ENCODE peak calls at places on chromosome 17, in seven cellular contexts. One of them, this sample, is unnamed.

GRCh38 chr17:2828396-2829038 is 32.3 kb downstream of the RAP1GAP2 start:
- DNase-seq in nephron progenitor cell: peak; percentile 93
- DNase-seq in PC-3: peak; percentile 72
- DNase-seq in stimulated activated CD4-positive, alpha-beta T cell treated with anti-CD3 and anti-CD28 coated beads, Interleukin-12 subunit alpha, Interleukin-12 subunit beta, amount 100 ng/mL, for 48 hours: peak; percentile 85
- DNase-seq in non-pigmented ciliary epithelial cell: no peak
- DNase-seq in psoas muscle: peak; percentile 72
- DNase-seq in GM04504: peak; percentile 9
- DNase-seq in this sample: no peak

GRCh38 chr17:19295478-19296200 is 58.5 kb downstream of the EPN2 start:
- DNase-seq in PC-3: no peak
- DNase-seq in psoas muscle: no peak
- DNase-seq in nephron progenitor cell: no peak
- DNase-seq in GM04504: no peak
- DNase-seq in non-pigmented ciliary epithelial cell: no peak
- DNase-seq in stimulated activated CD4-positive, alpha-beta T cell treated with anti-CD3 and anti-CD28 coated beads, Interleukin-12 subunit alpha, Interleukin-12 subunit beta, amount 100 ng/mL, for 48 hours: no peak
- DNase-seq in this sample: no peak

GRCh38 chr17:32275060-32276042 is 9.7 kb downstream of the RHBDL3 start:
- DNase-seq in stimulated activated CD4-positive, alpha-beta T cell treated with anti-CD3 and anti-CD28 coated beads, Interleukin-12 subunit alpha, Interleukin-12 subunit beta, amount 100 ng/mL, for 48 hours: no peak
- DNase-seq in nephron progenitor cell: peak; percentile 43
- DNase-seq in GM04504: peak; percentile 78
- DNase-seq in psoas muscle: peak; percentile 64
- DNase-seq in non-pigmented ciliary epithelial cell: peak; percentile 36
- DNase-seq in PC-3: peak; percentile 74
- DNase-seq in this sample: peak; percentile 48

GRCh38 chr17:32917842-32918241 is 10.1 kb upstream of the TMEM98 start:
- DNase-seq in PC-3: no peak
- DNase-seq in nephron progenitor cell: no peak
- DNase-seq in psoas muscle: no peak
- DNase-seq in non-pigmented ciliary epithelial cell: no peak
- DNase-seq in GM04504: no peak
- DNase-seq in stimulated activated CD4-positive, alpha-beta T cell treated with anti-CD3 and anti-CD28 coated beads, Interleukin-12 subunit alpha, Interleukin-12 subunit beta, amount 100 ng/mL, for 48 hours: no peak
- DNase-seq in this sample: no peak

GRCh38 chr17:30558313-30559195 is 81.3 kb downstream of the GOSR1 start:
- DNase-seq in non-pigmented ciliary epithelial cell: no peak
- DNase-seq in stimulated activated CD4-positive, alpha-beta T cell treated with anti-CD3 and anti-CD28 coated beads, Interleukin-12 subunit alpha, Interleukin-12 subunit beta, amount 100 ng/mL, for 48 hours: no peak
- DNase-seq in psoas muscle: no peak
- DNase-seq in nephron progenitor cell: no peak
- DNase-seq in PC-3: no peak
- DNase-seq in GM04504: no peak
- DNase-seq in this sample: no peak

GRCh38 chr17:57406131-57406980 is 150.0 kb downstream of the MSI2 start:
- DNase-seq in non-pigmented ciliary epithelial cell: peak; percentile 63
- DNase-seq in psoas muscle: no peak
- DNase-seq in stimulated activated CD4-positive, alpha-beta T cell treated with anti-CD3 and anti-CD28 coated beads, Interleukin-12 subunit alpha, Interleukin-12 subunit beta, amount 100 ng/mL, for 48 hours: no peak
- DNase-seq in GM04504: no peak
- DNase-seq in nephron progenitor cell: peak; percentile 47
- DNase-seq in PC-3: peak; percentile 14
- DNase-seq in this sample: no peak

GRCh38 chr17:4142107-4142900 is 526 bp downstream of the ZZEF1 start:
- DNase-seq in non-pigmented ciliary epithelial cell: no peak
- DNase-seq in GM04504: no peak
- DNase-seq in stimulated activated CD4-positive, alpha-beta T cell treated with anti-CD3 and anti-CD28 coated beads, Interleukin-12 subunit alpha, Interleukin-12 subunit beta, amount 100 ng/mL, for 48 hours: no peak
- DNase-seq in nephron progenitor cell: peak; percentile 65
- DNase-seq in psoas muscle: peak; percentile 42
- DNase-seq in PC-3: no peak
- DNase-seq in this sample: no peak

GRCh38 chr17:39812466-39812865 is 51.6 kb downstream of the IKZF3 start:
- DNase-seq in nephron progenitor cell: no peak
- DNase-seq in GM04504: no peak
- DNase-seq in stimulated activated CD4-positive, alpha-beta T cell treated with anti-CD3 and anti-CD28 coated beads, Interleukin-12 subunit alpha, Interleukin-12 subunit beta, amount 100 ng/mL, for 48 hours: no peak
- DNase-seq in PC-3: peak; percentile 19
- DNase-seq in psoas muscle: no peak
- DNase-seq in non-pigmented ciliary epithelial cell: no peak
- DNase-seq in this sample: no peak

This sample was measured in PC-9.